ENCODE peak calls at places on chromosomes 11 and 22, in eight cellular contexts. One of them, this sample, is unnamed. For H3K36me3, the result is how much of the 10 kb centered on the place peaks cover.

GRCh38 chr11:113994077-113994954 is 19.4 kb downstream of the HTR3A start:
- DNase-seq in hepatocyte: peak
- DNase-seq in Karpas-422: peak
- DNase-seq in ovary: peak
- DNase-seq in sigmoid colon: no peak
- DNase-seq in cardiac muscle cell: peak
- DNase-seq in BE2C: peak
- DNase-seq in aorta: no peak
- DNase-seq in this sample: no peak

GRCh38 chr11:110529043-110529442 is 99.3 kb downstream of the FDX1 start:
- DNase-seq in sigmoid colon: no peak
- DNase-seq in Karpas-422: peak
- DNase-seq in ovary: no peak
- DNase-seq in BE2C: no peak
- DNase-seq in hepatocyte: no peak
- DNase-seq in aorta: no peak
- DNase-seq in cardiac muscle cell: no peak
- DNase-seq in this sample: no peak

GRCh38 chr11:64035581-64035980 is at the start of gene FLRT1:
- DNase-seq in hepatocyte: no peak
- DNase-seq in BE2C: no peak
- DNase-seq in cardiac muscle cell: peak
- DNase-seq in Karpas-422: no peak
- DNase-seq in sigmoid colon: no peak
- DNase-seq in aorta: no peak
- DNase-seq in ovary: no peak
- DNase-seq in this sample: no peak

GRCh38 chr11:130580372-130580771 is 131.9 kb downstream of the ADAMTS15 start:
- DNase-seq in cardiac muscle cell: no peak
- DNase-seq in ovary: peak
- DNase-seq in Karpas-422: no peak
- DNase-seq in hepatocyte: no peak
- DNase-seq in sigmoid colon: no peak
- DNase-seq in BE2C: no peak
- DNase-seq in aorta: peak
- DNase-seq in this sample: no peak

GRCh38 chr22:42758929-42759629 is 38.4 kb upstream of the A4GALT start:
- DNase-seq in ovary: peak
- DNase-seq in hepatocyte: no peak
- DNase-seq in sigmoid colon: no peak
- DNase-seq in BE2C: no peak
- DNase-seq in cardiac muscle cell: no peak
- DNase-seq in aorta: no peak
- DNase-seq in Karpas-422: no peak
- DNase-seq in this sample: no peak

GRCh38 chr11:1126491-1126926 is 31.2 kb upstream of the MUC5AC start:
- DNase-seq in BE2C: no peak
- DNase-seq in Karpas-422: no peak
- DNase-seq in aorta: peak
- DNase-seq in cardiac muscle cell: no peak
- DNase-seq in hepatocyte: no peak
- DNase-seq in sigmoid colon: peak
- DNase-seq in ovary: no peak
- DNase-seq in this sample: no peak

GRCh38 chr11:60422609-60423008 is 6.8 kb upstream of the MS4A5 start:
- DNase-seq in cardiac muscle cell: no peak
- DNase-seq in sigmoid colon: no peak
- DNase-seq in ovary: no peak
- DNase-seq in hepatocyte: no peak
- DNase-seq in BE2C: no peak
- DNase-seq in aorta: no peak
- DNase-seq in Karpas-422: no peak
- DNase-seq in this sample: no peak

GRCh38 chr11:96001037-96001436 is 77.1 kb upstream of the MTMR2 start:
- DNase-seq in hepatocyte: no peak
- DNase-seq in sigmoid colon: peak
- DNase-seq in BE2C: no peak
- DNase-seq in Karpas-422: no peak
- DNase-seq in ovary: peak
- DNase-seq in aorta: peak
- DNase-seq in cardiac muscle cell: no peak
- DNase-seq in this sample: peak

GRCh38 chr11:68036717-68037239 is 2.0 kb upstream of the TCIRG1 start:
- DNase-seq in sigmoid colon: peak
- DNase-seq in BE2C: no peak
- DNase-seq in cardiac muscle cell: no peak
- DNase-seq in Karpas-422: no peak
- DNase-seq in hepatocyte: no peak
- DNase-seq in aorta: peak
- DNase-seq in ovary: no peak
- DNase-seq in this sample: peak

GRCh38 chr11:11220786-11221185 is 132.3 kb downstream of the CSNK2A3 start:
- DNase-seq in sigmoid colon: no peak
- DNase-seq in ovary: no peak
- DNase-seq in aorta: no peak
- DNase-seq in cardiac muscle cell: no peak
- DNase-seq in Karpas-422: no peak
- DNase-seq in BE2C: no peak
- DNase-seq in hepatocyte: no peak
- DNase-seq in this sample: no peak

GRCh38 chr11:304915-305833 is 2.4 kb upstream of the IFITM2 start:
- DNase-seq in BE2C: no peak
- DNase-seq in cardiac muscle cell: peak
- DNase-seq in ovary: peak
- DNase-seq in aorta: peak
- DNase-seq in sigmoid colon: peak
- DNase-seq in hepatocyte: peak
- DNase-seq in Karpas-422: peak
- DNase-seq in this sample: peak

GRCh38 chr11:34651551-34651950 is 30.7 kb downstream of the EHF start:
- DNase-seq in cardiac muscle cell: peak
- DNase-seq in ovary: no peak
- DNase-seq in Karpas-422: no peak
- DNase-seq in aorta: no peak
- DNase-seq in hepatocyte: no peak
- DNase-seq in BE2C: no peak
- DNase-seq in sigmoid colon: no peak
- DNase-seq in this sample: no peak

GRCh38 chr22:49686495-49687219 is 141.0 kb downstream of the BRD1 start:
- DNase-seq in aorta: no peak
- DNase-seq in BE2C: no peak
- DNase-seq in sigmoid colon: peak
- DNase-seq in hepatocyte: no peak
- DNase-seq in ovary: no peak
- DNase-seq in Karpas-422: no peak
- DNase-seq in cardiac muscle cell: no peak
- DNase-seq in this sample: no peak

GRCh38 chr11:72204865-72205264 is 11.7 kb upstream of the FOLR2 start:
- DNase-seq in Karpas-422: no peak
- DNase-seq in cardiac muscle cell: no peak
- DNase-seq in sigmoid colon: no peak
- DNase-seq in ovary: no peak
- DNase-seq in hepatocyte: no peak
- DNase-seq in BE2C: no peak
- DNase-seq in aorta: no peak
- DNase-seq in this sample: no peak

GRCh38 chr11:69799582-69799981 is 19.6 kb downstream of the FGF3 start:
- DNase-seq in cardiac muscle cell: no peak
- DNase-seq in Karpas-422: peak
- DNase-seq in hepatocyte: no peak
- DNase-seq in BE2C: peak
- DNase-seq in sigmoid colon: no peak
- DNase-seq in aorta: no peak
- DNase-seq in ovary: no peak
- DNase-seq in this sample: no peak

GRCh38 chr11:11347583-11347982 is 5.5 kb downstream of the CSNK2A3 start:
- DNase-seq in BE2C: no peak
- DNase-seq in ovary: peak
- DNase-seq in Karpas-422: no peak
- DNase-seq in cardiac muscle cell: no peak
- DNase-seq in hepatocyte: no peak
- DNase-seq in sigmoid colon: peak
- DNase-seq in aorta: peak
- DNase-seq in this sample: no peak

GRCh38 chr11:68684385-68685356 is at the start of gene GAL:
- DNase-seq in aorta: no peak
- DNase-seq in hepatocyte: peak
- DNase-seq in cardiac muscle cell: peak
- DNase-seq in sigmoid colon: peak
- DNase-seq in ovary: no peak
- DNase-seq in BE2C: peak
- DNase-seq in Karpas-422: no peak
- DNase-seq in this sample: no peak

GRCh38 chr22:21013742-21014201 is 1.2 kb upstream of the P2RX6 start:
- DNase-seq in ovary: no peak
- DNase-seq in BE2C: no peak
- DNase-seq in sigmoid colon: no peak
- DNase-seq in hepatocyte: no peak
- DNase-seq in Karpas-422: no peak
- DNase-seq in cardiac muscle cell: peak
- DNase-seq in aorta: no peak
- DNase-seq in this sample: no peak

GRCh38 chr11:88280673-88281316 is 56.7 kb downstream of the CTSC start:
- DNase-seq in ovary: no peak
- DNase-seq in hepatocyte: no peak
- DNase-seq in sigmoid colon: no peak
- DNase-seq in cardiac muscle cell: no peak
- DNase-seq in aorta: no peak
- DNase-seq in BE2C: no peak
- DNase-seq in Karpas-422: no peak
- DNase-seq in this sample: no peak

GRCh38 chr11:8328848-8329330 is 65.2 kb upstream of the LMO1 start:
- DNase-seq in cardiac muscle cell: peak
- DNase-seq in ovary: peak
- DNase-seq in aorta: peak
- DNase-seq in sigmoid colon: peak
- DNase-seq in Karpas-422: peak
- DNase-seq in hepatocyte: peak
- DNase-seq in BE2C: peak
- DNase-seq in this sample: peak

GRCh38 chr11:65026810-65027209 is 429 bp upstream of the SNX15 start:
- DNase-seq in aorta: no peak
- DNase-seq in Karpas-422: no peak
- DNase-seq in ovary: no peak
- DNase-seq in sigmoid colon: no peak
- DNase-seq in hepatocyte: no peak
- DNase-seq in BE2C: no peak
- DNase-seq in cardiac muscle cell: no peak
- DNase-seq in this sample: no peak

DNA sequence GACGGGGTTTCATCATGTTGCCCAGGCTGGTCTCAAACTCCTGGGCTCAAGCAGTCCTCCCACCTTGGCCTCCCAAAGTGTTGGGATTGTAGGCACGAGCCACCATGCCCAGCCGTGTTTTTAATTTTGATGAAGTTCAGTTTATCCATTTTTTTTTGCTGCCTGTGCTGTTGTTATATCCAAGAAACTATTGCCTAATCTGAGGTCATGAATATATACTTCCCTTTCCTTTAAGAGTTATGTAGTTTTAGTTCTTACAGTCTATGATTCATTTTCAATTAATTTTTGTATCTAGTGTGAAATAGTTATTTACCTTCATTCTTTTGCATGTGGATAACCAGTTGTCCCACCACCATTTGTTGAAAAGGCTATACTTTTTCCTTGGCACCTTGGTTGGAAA is 50.3 kb upstream of the SORL1-AS1 start:
- DNase-seq in cardiac muscle cell: no peak
- DNase-seq in hepatocyte: no peak
- DNase-seq in Karpas-422: no peak
- DNase-seq in ovary: no peak
- DNase-seq in BE2C: no peak
- DNase-seq in sigmoid colon: no peak
- DNase-seq in aorta: no peak
- DNase-seq in this sample: no peak
- H3K36me3 ChIP-seq in cardiac muscle cell: under half
- H3K36me3 ChIP-seq in hepatocyte: under half
- H3K36me3 ChIP-seq in Karpas-422: half or more
- H3K36me3 ChIP-seq in ovary: under half
- H3K36me3 ChIP-seq in BE2C: under half
- H3K36me3 ChIP-seq in sigmoid colon: under half
- H3K36me3 ChIP-seq in aorta: under half
- H3K36me3 ChIP-seq in this sample: under half

GRCh38 chr11:19644316-19644715 is 68.3 kb upstream of the NAV2 start:
- DNase-seq in sigmoid colon: no peak
- DNase-seq in cardiac muscle cell: no peak
- DNase-seq in Karpas-422: no peak
- DNase-seq in aorta: no peak
- DNase-seq in ovary: no peak
- DNase-seq in hepatocyte: no peak
- DNase-seq in BE2C: no peak
- DNase-seq in this sample: no peak

GRCh38 chr11:19648321-19648720 is 64.3 kb upstream of the NAV2 start:
- DNase-seq in hepatocyte: no peak
- DNase-seq in Karpas-422: no peak
- DNase-seq in BE2C: no peak
- DNase-seq in cardiac muscle cell: no peak
- DNase-seq in ovary: no peak
- DNase-seq in aorta: no peak
- DNase-seq in sigmoid colon: no peak
- DNase-seq in this sample: no peak

GRCh38 chr11:19646308-19646707 is 66.3 kb upstream of the NAV2 start:
- DNase-seq in hepatocyte: no peak
- DNase-seq in Karpas-422: no peak
- DNase-seq in sigmoid colon: no peak
- DNase-seq in cardiac muscle cell: no peak
- DNase-seq in BE2C: no peak
- DNase-seq in ovary: no peak
- DNase-seq in aorta: no peak
- DNase-seq in this sample: no peak

GRCh38 chr11:19650929-19651487 is 61.6 kb upstream of the NAV2 start:
- DNase-seq in Karpas-422: no peak
- DNase-seq in ovary: no peak
- DNase-seq in BE2C: no peak
- DNase-seq in sigmoid colon: no peak
- DNase-seq in aorta: no peak
- DNase-seq in cardiac muscle cell: peak
- DNase-seq in hepatocyte: no peak
- DNase-seq in this sample: no peak

GRCh38 chr11:19646921-19647320 is 65.7 kb upstream of the NAV2 start:
- DNase-seq in BE2C: peak
- DNase-seq in ovary: no peak
- DNase-seq in aorta: peak
- DNase-seq in cardiac muscle cell: no peak
- DNase-seq in Karpas-422: no peak
- DNase-seq in hepatocyte: no peak
- DNase-seq in sigmoid colon: no peak
- DNase-seq in this sample: no peak
- H3K36me3 ChIP-seq in BE2C: under half
- H3K36me3 ChIP-seq in ovary: under half
- H3K36me3 ChIP-seq in aorta: under half
- H3K36me3 ChIP-seq in cardiac muscle cell: under half
- H3K36me3 ChIP-seq in Karpas-422: under half
- H3K36me3 ChIP-seq in hepatocyte: under half
- H3K36me3 ChIP-seq in sigmoid colon: under half
- H3K36me3 ChIP-seq in this sample: under half

GRCh38 chr11:9735919-9736318 is 72.0 kb downstream of the SWAP70 start:
- DNase-seq in BE2C: no peak
- DNase-seq in Karpas-422: no peak
- DNase-seq in hepatocyte: no peak
- DNase-seq in cardiac muscle cell: no peak
- DNase-seq in aorta: no peak
- DNase-seq in ovary: no peak
- DNase-seq in sigmoid colon: no peak
- DNase-seq in this sample: no peak
- H3K36me3 ChIP-seq in BE2C: under half
- H3K36me3 ChIP-seq in Karpas-422: half or more
- H3K36me3 ChIP-seq in hepatocyte: under half
- H3K36me3 ChIP-seq in cardiac muscle cell: under half
- H3K36me3 ChIP-seq in aorta: under half
- H3K36me3 ChIP-seq in ovary: under half
- H3K36me3 ChIP-seq in sigmoid colon: under half
- H3K36me3 ChIP-seq in this sample: under half

GRCh38 chr11:103241574-103241973 is 132.3 kb downstream of the DYNC2H1 start:
- DNase-seq in aorta: no peak
- DNase-seq in hepatocyte: no peak
- DNase-seq in BE2C: no peak
- DNase-seq in Karpas-422: no peak
- DNase-seq in sigmoid colon: no peak
- DNase-seq in ovary: no peak
- DNase-seq in cardiac muscle cell: no peak
- DNase-seq in this sample: no peak
- H3K36me3 ChIP-seq in aorta: under half
- H3K36me3 ChIP-seq in hepatocyte: under half
- H3K36me3 ChIP-seq in BE2C: under half
- H3K36me3 ChIP-seq in Karpas-422: under half
- H3K36me3 ChIP-seq in sigmoid colon: under half
- H3K36me3 ChIP-seq in ovary: under half
- H3K36me3 ChIP-seq in cardiac muscle cell: under half
- H3K36me3 ChIP-seq in this sample: under half